ENCODE peak calls at places on chromosomes 6 and 20, in seven cellular contexts. One of them, this sample, is unnamed.

GRCh38 chr6:11538049-11538798 is 675 bp downstream of the TMEM170B start:
- DNase-seq in iPS DF 6.9: no peak
- DNase-seq in WERI-Rb-1: peak; percentile 58
- DNase-seq in transverse colon: peak; percentile 17
- DNase-seq in CD8-positive, alpha-beta memory T cell: peak; percentile 38
- DNase-seq in AG09309: no peak
- DNase-seq in neuronal stem cell: peak; percentile 33
- DNase-seq in this sample: peak; percentile 73

GRCh38 chr20:52294106-52294628 is 102.6 kb upstream of the ZFP64 start:
- DNase-seq in iPS DF 6.9: no peak
- DNase-seq in WERI-Rb-1: no peak
- DNase-seq in transverse colon: no peak
- DNase-seq in CD8-positive, alpha-beta memory T cell: no peak
- DNase-seq in AG09309: no peak
- DNase-seq in neuronal stem cell: no peak
- DNase-seq in this sample: no peak

GRCh38 chr20:35311409-35311808 is 19.2 kb upstream of the FAM83C start:
- DNase-seq in iPS DF 6.9: no peak
- DNase-seq in WERI-Rb-1: no peak
- DNase-seq in transverse colon: peak; percentile 55
- DNase-seq in CD8-positive, alpha-beta memory T cell: no peak
- DNase-seq in AG09309: no peak
- DNase-seq in neuronal stem cell: no peak
- DNase-seq in this sample: no peak

GRCh38 chr20:25227317-25227831 is 20.5 kb upstream of the PYGB start:
- DNase-seq in iPS DF 6.9: no peak
- DNase-seq in WERI-Rb-1: no peak
- DNase-seq in transverse colon: no peak
- DNase-seq in CD8-positive, alpha-beta memory T cell: no peak
- DNase-seq in AG09309: no peak
- DNase-seq in neuronal stem cell: no peak
- DNase-seq in this sample: no peak

GRCh38 chr6:41779336-41779735 is 364 bp downstream of the FRS3 start:
- DNase-seq in iPS DF 6.9: no peak
- DNase-seq in WERI-Rb-1: no peak
- DNase-seq in transverse colon: no peak
- DNase-seq in CD8-positive, alpha-beta memory T cell: no peak
- DNase-seq in AG09309: no peak
- DNase-seq in neuronal stem cell: no peak
- DNase-seq in this sample: peak; percentile 40

GRCh38 chr6:133637436-133637835 is 251.5 kb upstream of the TCF21 start:
- DNase-seq in iPS DF 6.9: no peak
- DNase-seq in WERI-Rb-1: no peak
- DNase-seq in transverse colon: no peak
- DNase-seq in CD8-positive, alpha-beta memory T cell: no peak
- DNase-seq in AG09309: no peak
- DNase-seq in neuronal stem cell: no peak
- DNase-seq in this sample: no peak

GRCh38 chr6:167962717-167963116 is 34.8 kb upstream of the KIF25 start:
- DNase-seq in iPS DF 6.9: no peak
- DNase-seq in WERI-Rb-1: no peak
- DNase-seq in transverse colon: no peak
- DNase-seq in CD8-positive, alpha-beta memory T cell: no peak
- DNase-seq in AG09309: no peak
- DNase-seq in neuronal stem cell: no peak
- DNase-seq in this sample: no peak

GRCh38 chr6:142850653-142851434 is 94.1 kb downstream of the HIVEP2 start:
- DNase-seq in iPS DF 6.9: no peak
- DNase-seq in WERI-Rb-1: peak; percentile 33
- DNase-seq in transverse colon: no peak
- DNase-seq in CD8-positive, alpha-beta memory T cell: no peak
- DNase-seq in AG09309: no peak
- DNase-seq in neuronal stem cell: no peak
- DNase-seq in this sample: no peak

GRCh38 chr20:13147071-13147961 is 73.8 kb upstream of the ISM1 start:
- DNase-seq in iPS DF 6.9: no peak
- DNase-seq in WERI-Rb-1: no peak
- DNase-seq in transverse colon: no peak
- DNase-seq in CD8-positive, alpha-beta memory T cell: no peak
- DNase-seq in AG09309: no peak
- DNase-seq in neuronal stem cell: no peak
- DNase-seq in this sample: no peak

GRCh38 chr6:3630258-3630828 is 121.2 kb downstream of the PXDC1 start:
- DNase-seq in iPS DF 6.9: no peak
- DNase-seq in WERI-Rb-1: no peak
- DNase-seq in transverse colon: no peak
- DNase-seq in CD8-positive, alpha-beta memory T cell: no peak
- DNase-seq in AG09309: no peak
- DNase-seq in neuronal stem cell: no peak
- DNase-seq in this sample: no peak

GRCh38 chr6:144151010-144151727 is 852 bp downstream of the STX11 start:
- DNase-seq in iPS DF 6.9: no peak
- DNase-seq in WERI-Rb-1: no peak
- DNase-seq in transverse colon: peak; percentile 28
- DNase-seq in CD8-positive, alpha-beta memory T cell: peak; percentile 39
- DNase-seq in AG09309: no peak
- DNase-seq in neuronal stem cell: no peak
- DNase-seq in this sample: peak; percentile 14

GRCh38 chr20:48374986-48375715 is 452.6 kb downstream of the PREX1 start:
- DNase-seq in iPS DF 6.9: no peak
- DNase-seq in WERI-Rb-1: no peak
- DNase-seq in transverse colon: no peak
- DNase-seq in CD8-positive, alpha-beta memory T cell: no peak
- DNase-seq in AG09309: no peak
- DNase-seq in neuronal stem cell: no peak
- DNase-seq in this sample: peak; percentile 52

GRCh38 chr6:82914511-82914910 is 151.1 kb downstream of the UBE3D start:
- DNase-seq in iPS DF 6.9: no peak
- DNase-seq in WERI-Rb-1: no peak
- DNase-seq in transverse colon: no peak
- DNase-seq in CD8-positive, alpha-beta memory T cell: no peak
- DNase-seq in AG09309: no peak
- DNase-seq in neuronal stem cell: no peak
- DNase-seq in this sample: no peak

GRCh38 chr6:131317516-131317915 is 182.2 kb downstream of the AKAP7 start:
- DNase-seq in iPS DF 6.9: no peak
- DNase-seq in WERI-Rb-1: no peak
- DNase-seq in transverse colon: no peak
- DNase-seq in CD8-positive, alpha-beta memory T cell: no peak
- DNase-seq in AG09309: peak; percentile 38
- DNase-seq in neuronal stem cell: no peak
- DNase-seq in this sample: no peak

GRCh38 chr20:17967595-17968365 is 814 bp downstream of the SNX5 start:
- DNase-seq in iPS DF 6.9: no peak
- DNase-seq in WERI-Rb-1: no peak
- DNase-seq in transverse colon: no peak
- DNase-seq in CD8-positive, alpha-beta memory T cell: no peak
- DNase-seq in AG09309: no peak
- DNase-seq in neuronal stem cell: no peak
- DNase-seq in this sample: no peak

GRCh38 chr6:6711832-6712231 is 123.3 kb downstream of the LY86 start:
- DNase-seq in iPS DF 6.9: no peak
- DNase-seq in WERI-Rb-1: no peak
- DNase-seq in transverse colon: no peak
- DNase-seq in CD8-positive, alpha-beta memory T cell: peak; percentile 22
- DNase-seq in AG09309: no peak
- DNase-seq in neuronal stem cell: no peak
- DNase-seq in this sample: no peak

GRCh38 chr6:41208439-41209106 is 7.6 kb upstream of the TREML2 start:
- DNase-seq in iPS DF 6.9: no peak
- DNase-seq in WERI-Rb-1: no peak
- DNase-seq in transverse colon: no peak
- DNase-seq in CD8-positive, alpha-beta memory T cell: no peak
- DNase-seq in AG09309: no peak
- DNase-seq in neuronal stem cell: no peak
- DNase-seq in this sample: no peak

GRCh38 chr6:31794294-31794865 is 1.2 kb downstream of the VARS1 start:
- DNase-seq in iPS DF 6.9: no peak
- DNase-seq in WERI-Rb-1: peak; percentile 54
- DNase-seq in transverse colon: no peak
- DNase-seq in CD8-positive, alpha-beta memory T cell: no peak
- DNase-seq in AG09309: no peak
- DNase-seq in neuronal stem cell: no peak
- DNase-seq in this sample: peak; percentile 76

GRCh38 chr20:46554850-46555249 is 4.4 kb upstream of the OCSTAMP start:
- DNase-seq in iPS DF 6.9: no peak
- DNase-seq in WERI-Rb-1: no peak
- DNase-seq in transverse colon: no peak
- DNase-seq in CD8-positive, alpha-beta memory T cell: no peak
- DNase-seq in AG09309: no peak
- DNase-seq in neuronal stem cell: no peak
- DNase-seq in this sample: no peak
- H3K4me3 ChIP-seq in iPS DF 6.9: no peak overlapping the region
- H3K4me3 ChIP-seq in WERI-Rb-1: no peak overlapping the region
- H3K4me3 ChIP-seq in transverse colon: no peak overlapping the region
- H3K4me3 ChIP-seq in CD8-positive, alpha-beta memory T cell: no peak overlapping the region
- H3K4me3 ChIP-seq in AG09309: no peak overlapping the region
- H3K4me3 ChIP-seq in neuronal stem cell: no peak overlapping the region
- H3K4me3 ChIP-seq in this sample: no peak overlapping the region

GRCh38 chr6:169029861-169030260 is 223.8 kb downstream of the THBS2 start:
- DNase-seq in iPS DF 6.9: no peak
- DNase-seq in WERI-Rb-1: no peak
- DNase-seq in transverse colon: no peak
- DNase-seq in CD8-positive, alpha-beta memory T cell: no peak
- DNase-seq in AG09309: no peak
- DNase-seq in neuronal stem cell: no peak
- DNase-seq in this sample: no peak
- H3K4me3 ChIP-seq in iPS DF 6.9: no peak overlapping the region
- H3K4me3 ChIP-seq in WERI-Rb-1: no peak overlapping the region
- H3K4me3 ChIP-seq in transverse colon: no peak overlapping the region
- H3K4me3 ChIP-seq in CD8-positive, alpha-beta memory T cell: no peak overlapping the region
- H3K4me3 ChIP-seq in AG09309: no peak overlapping the region
- H3K4me3 ChIP-seq in neuronal stem cell: no peak overlapping the region
- H3K4me3 ChIP-seq in this sample: no peak overlapping the region

GRCh38 chr20:45833883-45834796 is 541 bp downstream of the SNX21 start:
- DNase-seq in iPS DF 6.9: no peak
- DNase-seq in WERI-Rb-1: peak; percentile 80
- DNase-seq in transverse colon: peak; percentile 75
- DNase-seq in CD8-positive, alpha-beta memory T cell: peak; percentile 48
- DNase-seq in AG09309: no peak
- DNase-seq in neuronal stem cell: peak; percentile 77
- DNase-seq in this sample: peak; percentile 99

GRCh38 chr20:45834797-45835161 is 1.2 kb downstream of the SNX21 start:
- DNase-seq in iPS DF 6.9: no peak
- DNase-seq in WERI-Rb-1: no peak
- DNase-seq in transverse colon: no peak
- DNase-seq in CD8-positive, alpha-beta memory T cell: no peak
- DNase-seq in AG09309: no peak
- DNase-seq in neuronal stem cell: no peak
- DNase-seq in this sample: no peak

GRCh38 chr20:45833030-45833882 is at the start of gene SNX21:
- DNase-seq in iPS DF 6.9: no peak
- DNase-seq in WERI-Rb-1: peak; percentile 82
- DNase-seq in transverse colon: peak; percentile 83
- DNase-seq in CD8-positive, alpha-beta memory T cell: peak; percentile 31
- DNase-seq in AG09309: peak; percentile 82
- DNase-seq in neuronal stem cell: no peak
- DNase-seq in this sample: peak; percentile 95

GRCh38 chr20:45835230-45836224 is 1.9 kb downstream of the SNX21 start:
- DNase-seq in iPS DF 6.9: no peak
- DNase-seq in WERI-Rb-1: no peak
- DNase-seq in transverse colon: peak; percentile 20
- DNase-seq in CD8-positive, alpha-beta memory T cell: no peak
- DNase-seq in AG09309: peak; percentile 53
- DNase-seq in neuronal stem cell: no peak
- DNase-seq in this sample: no peak

DNA sequence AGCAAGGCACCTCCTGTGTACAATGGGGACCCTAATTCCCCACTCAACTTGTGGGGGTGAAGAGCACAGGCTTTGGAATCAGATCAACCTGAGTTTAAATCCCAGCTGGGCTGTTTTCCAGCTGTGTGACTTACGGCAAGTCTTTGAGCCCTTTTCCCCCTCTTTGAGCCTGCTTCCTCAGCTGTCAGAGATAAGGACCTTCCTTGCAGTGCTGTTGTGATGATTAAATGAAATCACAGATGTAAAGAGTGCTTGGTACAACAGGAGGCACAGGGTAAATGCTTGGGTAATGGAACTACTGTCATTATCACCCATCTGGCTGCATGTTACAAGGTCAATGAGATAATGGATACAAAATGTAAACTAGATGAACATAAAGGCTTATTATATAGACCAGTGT is 3.2 kb downstream of the SNX21 start:
- DNase-seq in iPS DF 6.9: no peak
- DNase-seq in WERI-Rb-1: no peak
- DNase-seq in transverse colon: no peak
- DNase-seq in CD8-positive, alpha-beta memory T cell: no peak
- DNase-seq in AG09309: no peak
- DNase-seq in neuronal stem cell: no peak
- DNase-seq in this sample: no peak
- H3K4me3 ChIP-seq in iPS DF 6.9: no peak overlapping the region
- H3K4me3 ChIP-seq in WERI-Rb-1: no peak overlapping the region
- H3K4me3 ChIP-seq in transverse colon: no peak overlapping the region
- H3K4me3 ChIP-seq in CD8-positive, alpha-beta memory T cell: no peak overlapping the region
- H3K4me3 ChIP-seq in AG09309: no peak overlapping the region
- H3K4me3 ChIP-seq in neuronal stem cell: no peak overlapping the region
- H3K4me3 ChIP-seq in this sample: no peak overlapping the region

DNA sequence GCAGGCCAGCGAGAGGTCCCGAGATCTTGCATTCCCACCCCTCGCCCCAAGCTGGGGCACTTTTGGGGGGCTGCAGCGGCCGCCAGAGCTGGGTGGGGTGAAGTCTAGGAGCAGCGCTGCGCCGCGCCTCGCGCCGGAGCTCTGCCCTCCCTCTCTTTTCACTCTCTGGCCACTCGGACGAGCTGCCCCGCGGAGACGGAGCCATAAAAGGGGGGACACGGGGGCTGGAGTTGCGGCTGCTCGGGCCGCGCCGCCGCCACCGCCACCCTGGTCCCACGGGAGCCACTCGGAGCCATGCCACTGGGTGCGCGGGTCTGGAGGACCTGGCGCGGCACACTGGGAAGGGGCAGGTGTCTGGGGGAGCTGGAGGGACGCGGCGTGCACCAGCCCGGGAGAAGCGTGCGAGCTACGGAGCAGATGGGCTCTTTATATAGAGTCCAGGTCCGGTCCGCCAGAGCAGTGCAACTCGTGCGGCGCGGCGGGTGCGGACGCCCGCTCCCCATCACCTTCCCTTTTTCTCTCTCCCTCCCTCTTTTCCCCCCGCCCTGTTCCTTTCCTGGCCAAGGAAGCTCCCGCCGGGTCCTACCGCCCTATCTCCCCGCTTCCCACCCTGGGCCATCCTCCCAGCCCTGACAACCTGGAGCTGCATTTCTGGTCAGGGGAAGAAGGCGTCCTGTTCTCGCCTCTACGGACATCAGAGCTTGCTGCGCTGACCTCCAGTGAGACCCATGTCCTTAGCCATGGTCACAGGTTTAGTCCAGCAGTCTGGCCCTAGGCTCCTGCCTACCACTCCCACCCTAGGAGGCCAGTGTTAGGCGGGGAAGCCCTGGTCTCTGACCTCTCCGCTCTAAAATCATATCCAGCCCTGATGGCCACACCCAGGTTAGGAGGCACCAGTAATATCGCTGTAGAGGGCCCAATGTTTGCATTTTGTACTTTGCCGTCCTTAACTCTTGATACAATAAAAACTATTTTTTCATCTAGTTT is 883 bp upstream of the HTR1B start:
- DNase-seq in iPS DF 6.9: no peak
- DNase-seq in WERI-Rb-1: peak; percentile 29
- DNase-seq in transverse colon: no peak
- DNase-seq in CD8-positive, alpha-beta memory T cell: no peak
- DNase-seq in AG09309: no peak
- DNase-seq in neuronal stem cell: peak; percentile 35
- DNase-seq in this sample: peak; percentile 79
- H3K4me3 ChIP-seq in iPS DF 6.9: peak overlapping the region; percentile 86
- H3K4me3 ChIP-seq in WERI-Rb-1: peak overlapping the region; percentile 55
- H3K4me3 ChIP-seq in transverse colon: no peak overlapping the region
- H3K4me3 ChIP-seq in CD8-positive, alpha-beta memory T cell: no peak overlapping the region
- H3K4me3 ChIP-seq in AG09309: peak overlapping the region; percentile 42
- H3K4me3 ChIP-seq in neuronal stem cell: peak overlapping the region; percentile 37
- H3K4me3 ChIP-seq in this sample: peak overlapping the region; percentile 78